ENCODE peak calls at places on chromosome 5, in six cellular contexts. G is activated T-helper 1 cell treated with Interleukin-2 at 50 U/mL for 16 hours, J is cerebellum, B is EH, W is GM12891, K is MCF 10A. E is an unnamed sample.

GRCh38 chr5:6773342-6774035 is 60.3 kb downstream of the TENT4A start:
- DNase-seq in G (no peak), J (no peak), B (no peak), W (no peak), K (peak), E (no peak)

GRCh38 chr5:16931334-16932110 is 4.6 kb downstream of the MYO10 start:
- DNase-seq in G (no peak), J (no peak), B (peak), W (no peak), K (no peak), E (no peak)

GRCh38 chr5:134550271-134551214 is 25.1 kb downstream of the JADE2 start:
- DNase-seq in G (no peak), J (no peak), B (peak), W (no peak), K (no peak), E (no peak)

GRCh38 chr5:108617467-108618435 is 129.9 kb upstream of the FER start:
- DNase-seq in G (no peak), J (no peak), B (no peak), W (no peak), K (no peak), E (no peak)

GRCh38 chr5:94281402-94281801 is 337.0 kb downstream of the KIAA0825 start:
- DNase-seq in G (no peak), J (no peak), B (no peak), W (no peak), K (no peak), E (no peak)

GRCh38 chr5:62197697-62198096 is 108.3 kb upstream of the KIF2A start:
- DNase-seq in G (no peak), J (no peak), B (no peak), W (no peak), K (no peak), E (no peak)

GRCh38 chr5:68217476-68217984 is 2.0 kb downstream of the PIK3R1 start:
- DNase-seq in G (no peak), J (no peak), B (peak), W (no peak), K (peak), E (no peak)

GRCh38 chr5:172115541-172115982 is 72.5 kb downstream of the STK10 start:
- DNase-seq in G (no peak), J (peak), B (no peak), W (no peak), K (no peak), E (no peak)

GRCh38 chr5:19880859-19881436 is 107.1 kb downstream of the CDH18 start:
- DNase-seq in G (no peak), J (no peak), B (no peak), W (no peak), K (no peak), E (no peak)

GRCh38 chr5:139869042-139869790 is 73.6 kb downstream of the PSD2 start:
- DNase-seq in G (no peak), J (no peak), B (no peak), W (no peak), K (no peak), E (no peak)

GRCh38 chr5:143153332-143154119 is 250.0 kb downstream of the NR3C1 start:
- DNase-seq in G (no peak), J (no peak), B (peak), W (no peak), K (no peak), E (no peak)

GRCh38 chr5:167970002-167970401 is 321.4 kb upstream of the WWC1 start:
- DNase-seq in G (no peak), J (no peak), B (peak), W (no peak), K (peak), E (no peak)

GRCh38 chr5:73394610-73395009 is 54.0 kb downstream of the FOXD1 start:
- DNase-seq in G (no peak), J (no peak), B (no peak), W (no peak), K (no peak), E (no peak)

GRCh38 chr5:65924366-65925093 is 1.8 kb upstream of the ERBIN start:
- DNase-seq in G (no peak), J (no peak), B (no peak), W (peak), K (no peak), E (no peak)

GRCh38 chr5:81601912-81602311 is 149.0 kb downstream of the SSBP2 start:
- DNase-seq in G (no peak), J (no peak), B (peak), W (no peak), K (peak), E (no peak)

GRCh38 chr5:142313693-142314092 is 11.1 kb downstream of the SPRY4 start:
- DNase-seq in G (no peak), J (no peak), B (no peak), W (no peak), K (no peak), E (no peak)

GRCh38 chr5:84433461-84433860 is 48.8 kb upstream of the EDIL3 start:
- DNase-seq in G (no peak), J (no peak), B (no peak), W (no peak), K (no peak), E (no peak)

GRCh38 chr5:59618644-59619043 is 274.9 kb downstream of the PDE4D start:
- DNase-seq in G (no peak), J (no peak), B (no peak), W (no peak), K (no peak), E (no peak)

GRCh38 chr5:61905635-61906034 is 400.4 kb upstream of the KIF2A start:
- DNase-seq in G (no peak), J (no peak), B (no peak), W (no peak), K (no peak), E (no peak)

GRCh38 chr5:26193626-26194025 is 844.8 kb downstream of the CDH9 start:
- DNase-seq in G (no peak), J (no peak), B (no peak), W (no peak), K (no peak), E (no peak)

GRCh38 chr5:1158647-1159340 is 42.6 kb upstream of the SLC6A19 start:
- DNase-seq in G (no peak), J (no peak), B (no peak), W (no peak), K (no peak), E (no peak)

GRCh38 chr5:132184588-132184987 is 43.1 kb downstream of the P4HA2 start:
- DNase-seq in G (no peak), J (no peak), B (no peak), W (no peak), K (peak), E (no peak)

E was measured in GM12892.